ENCODE peak calls at places on chromosome 20, in nine cellular contexts. N is hepatocyte, T is GM12878, U is PC-9, K is GM23248, L is GM23338, P is astrocyte, B is mammary epithelial cell, V is DND-41. I is an unnamed sample.

GRCh38 chr20:11850901-11851300 is 66.8 kb upstream of the BTBD3 start:
- DNase-seq in L (no peak), V (no peak), N (no peak), T (no peak), U (no peak), K (peak), P (peak), B (peak), I (no peak)

GRCh38 chr20:54510546-54511129 is 35.2 kb downstream of the DOK5 start:
- DNase-seq in L (peak), K (no peak), P (peak), V (no peak), N (no peak), B (no peak), T (no peak), U (no peak), I (peak)

GRCh38 chr20:58023781-58024180 is 204.7 kb downstream of the ANKRD60 start:
- DNase-seq in U (no peak), L (no peak), N (no peak), T (no peak), P (no peak), V (no peak), K (no peak), B (no peak), I (no peak)

GRCh38 chr20:1319051-1319450 is 9.9 kb downstream of the SDCBP2 start:
- DNase-seq in K (no peak), B (no peak), L (no peak), N (no peak), P (no peak), V (no peak), T (no peak), U (no peak), I (no peak)

GRCh38 chr20:57860576-57860975 is 150.8 kb upstream of the PMEPA1 start:
- DNase-seq in P (no peak), L (no peak), V (no peak), T (no peak), B (no peak), U (no peak), K (no peak), N (no peak), I (no peak)

GRCh38 chr20:47379433-47380150 is 23.1 kb upstream of the ZMYND8 start:
- DNase-seq in T (no peak), U (no peak), L (no peak), K (peak), P (peak), V (no peak), N (peak), B (no peak), I (no peak)

GRCh38 chr20:52047811-52048302 is 143.7 kb downstream of the ZFP64 start:
- DNase-seq in T (no peak), U (no peak), P (peak), V (no peak), K (no peak), L (peak), B (peak), N (no peak), I (peak)

GRCh38 chr20:43191946-43192847 is 2.5 kb upstream of the PTPRT start:
- DNase-seq in B (no peak), T (no peak), U (no peak), P (no peak), K (peak), V (peak), L (peak), N (peak), I (peak)

GRCh38 chr20:46230811-46231282 is 77.5 kb downstream of the CDH22 start:
- DNase-seq in K (peak), T (no peak), U (no peak), N (peak), P (peak), L (peak), V (peak), B (peak), I (peak)

GRCh38 chr20:25147716-25148115 is 47.8 kb upstream of the ENTPD6 start:
- DNase-seq in U (no peak), V (no peak), P (no peak), N (no peak), B (no peak), T (no peak), L (peak), K (no peak), I (no peak)

GRCh38 chr20:25149986-25150385 is 45.5 kb upstream of the ENTPD6 start:
- DNase-seq in P (no peak), K (no peak), V (no peak), B (no peak), L (no peak), T (no peak), N (no peak), U (no peak), I (peak)

GRCh38 chr20:25146976-25147375 is 48.5 kb upstream of the ENTPD6 start:
- DNase-seq in L (no peak), K (no peak), U (no peak), P (no peak), T (no peak), B (no peak), N (no peak), V (no peak), I (no peak)

GRCh38 chr20:25148181-25148981 is 47.1 kb upstream of the ENTPD6 start:
- DNase-seq in U (no peak), L (peak), K (peak), V (no peak), B (no peak), T (no peak), N (no peak), P (peak), I (peak)

GRCh38 chr20:25148982-25149846 is 46.3 kb upstream of the ENTPD6 start:
- DNase-seq in N (no peak), U (no peak), P (no peak), B (no peak), V (no peak), T (no peak), K (peak), L (no peak), I (no peak)
- TF ChIP-seq EZH2 in N (no peak), U (no peak), P (no peak), B (no peak), V (no peak), T (no peak), K (no peak), L (no peak), I (no peak)

DNA sequence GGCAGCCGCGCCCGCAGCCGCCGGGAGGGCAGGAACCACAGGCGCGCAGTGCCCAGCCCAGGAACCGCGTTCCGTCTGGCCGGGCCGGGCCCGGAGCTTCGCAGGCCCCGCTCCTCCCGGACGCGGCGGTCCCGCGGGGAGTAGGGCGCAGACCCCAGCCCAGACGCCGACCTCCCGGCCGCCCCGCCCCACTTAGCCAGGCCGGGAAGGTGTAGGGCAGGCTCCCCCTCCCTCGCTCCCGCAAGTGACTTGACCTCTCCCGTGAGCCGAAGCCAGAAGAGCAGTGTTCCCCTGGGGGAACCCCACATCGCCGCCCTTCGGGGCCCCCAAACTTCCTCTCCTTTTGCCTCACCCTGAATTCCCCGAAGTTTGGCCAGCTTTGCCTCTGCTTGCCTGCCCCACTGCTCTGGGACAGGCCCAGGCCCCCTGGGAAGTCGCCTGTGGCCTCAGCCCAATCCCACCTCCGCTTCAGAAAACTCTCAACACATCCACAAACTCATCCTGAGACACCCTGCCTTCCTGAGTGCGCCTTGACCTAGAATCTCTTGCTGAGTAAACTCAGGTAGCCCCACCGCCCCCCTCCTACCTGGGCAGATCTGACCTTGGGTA is 490 bp upstream of the NOL4L start:
- DNase-seq in T (peak), B (no peak), P (no peak), V (no peak), U (no peak), K (peak), N (no peak), L (peak), I (peak)
- TF ChIP-seq EZH2 in T (no peak), B (no peak), P (peak), V (peak), U (no peak), K (peak), N (peak), L (peak), I (peak)

GRCh38 chr20:18052856-18053255 is 4.9 kb downstream of the OVOL2 start:
- DNase-seq in U (peak), L (no peak), N (no peak), T (no peak), V (no peak), P (no peak), K (no peak), B (peak), I (no peak)

GRCh38 chr20:18057994-18058349 is 256 bp upstream of the OVOL2 start:
- DNase-seq in V (no peak), P (no peak), K (no peak), T (no peak), L (no peak), B (no peak), N (no peak), U (no peak), I (peak)

GRCh38 chr20:18057106-18057993 is at the start of gene OVOL2:
- DNase-seq in K (peak), L (peak), T (no peak), P (no peak), B (peak), V (no peak), U (peak), N (peak), I (peak)

GRCh38 chr20:18056174-18057105 is 1.3 kb downstream of the OVOL2 start:
- DNase-seq in B (peak), V (no peak), T (no peak), K (peak), L (peak), N (peak), U (no peak), P (no peak), I (peak)

DNA sequence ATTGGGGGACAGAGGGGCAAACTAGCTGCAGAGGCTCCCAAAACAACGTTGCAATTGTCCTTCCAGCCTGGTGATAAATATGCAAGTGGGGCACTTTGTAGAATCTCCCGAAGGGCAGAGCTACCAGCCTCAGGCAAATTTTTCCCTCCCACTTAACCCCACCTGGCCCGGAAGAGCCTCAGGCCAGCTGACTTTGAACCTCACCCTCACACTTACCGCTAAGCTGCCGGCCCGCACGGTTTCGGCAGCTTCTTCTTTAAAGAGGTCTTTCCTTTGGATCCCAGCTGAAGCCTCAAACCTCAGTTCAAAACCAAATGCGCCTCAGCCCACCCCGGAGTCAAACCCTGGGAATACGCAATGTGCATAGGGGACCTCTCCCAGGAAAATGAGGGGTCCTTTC is 2.5 kb downstream of the OVOL2 start:
- DNase-seq in N (no peak), V (no peak), U (no peak), B (no peak), L (peak), T (no peak), P (no peak), K (no peak), I (no peak)
- TF ChIP-seq EZH2 in N (no peak), V (no peak), U (no peak), B (no peak), L (no peak), T (no peak), P (no peak), K (no peak), I (peak)

GRCh38 chr20:25860531-25861150 is 164.0 kb upstream of the ZNF337 start:
- DNase-seq in L (no peak), B (no peak), P (no peak), U (no peak), N (no peak), K (no peak), V (no peak), T (no peak), I (no peak)

GRCh38 chr20:25858495-25859425 is 162.1 kb upstream of the ZNF337 start:
- DNase-seq in B (no peak), T (no peak), V (no peak), L (no peak), P (no peak), U (no peak), K (no peak), N (no peak), I (no peak)

GRCh38 chr20:25863536-25864325 is 167.1 kb upstream of the ZNF337 start:
- DNase-seq in T (no peak), P (no peak), N (no peak), U (peak), L (peak), V (no peak), K (peak), B (no peak), I (peak)

GRCh38 chr20:25856256-25856884 is 159.7 kb upstream of the ZNF337 start:
- DNase-seq in N (no peak), B (no peak), U (no peak), L (no peak), K (no peak), T (no peak), P (no peak), V (no peak), I (no peak)

DNA sequence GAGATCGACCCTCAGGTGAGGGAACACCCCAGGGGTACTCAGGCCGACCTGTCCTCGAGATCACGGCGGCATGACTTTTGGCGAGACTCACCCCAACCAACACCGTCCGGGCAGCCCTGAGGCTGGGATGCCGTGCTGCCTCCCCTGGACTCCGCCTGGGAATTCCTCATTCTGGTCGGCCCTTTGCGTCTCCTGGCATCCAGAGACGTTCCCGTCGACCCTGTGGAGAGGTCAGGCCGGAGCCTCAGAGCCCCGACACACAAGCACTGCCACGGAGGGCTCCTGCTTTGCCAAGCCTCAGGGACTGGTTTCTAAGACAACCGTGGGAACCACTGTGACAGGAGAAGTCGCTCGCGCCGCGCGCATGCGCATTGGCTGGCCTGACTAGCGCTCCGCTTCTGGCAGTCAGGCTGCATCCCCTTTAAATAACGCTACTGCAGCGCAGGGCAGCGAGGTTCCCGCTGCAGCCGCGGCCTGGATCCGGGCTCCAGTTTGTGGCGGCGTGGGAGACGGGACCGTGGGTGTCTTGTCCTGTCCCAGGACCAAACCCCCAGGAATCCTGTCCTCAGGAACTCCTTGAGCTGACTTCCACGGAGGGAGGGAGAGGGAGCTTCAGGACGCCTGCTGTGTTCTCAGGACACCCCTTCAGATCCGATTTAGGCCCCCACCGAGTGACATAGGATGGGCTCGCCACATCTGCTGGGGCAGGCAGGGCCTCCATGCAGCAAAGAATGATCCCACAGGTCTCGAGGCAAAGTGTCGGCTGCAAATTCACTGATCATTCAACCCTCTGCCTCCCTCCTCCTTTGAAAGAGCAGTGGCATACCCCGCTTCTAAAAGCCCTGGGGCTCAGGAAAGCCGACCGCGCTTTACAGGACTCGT is 163.2 kb upstream of the ZNF337 start:
- DNase-seq in U (no peak), T (no peak), L (peak), V (peak), N (peak), B (peak), P (no peak), K (peak), I (peak)
- TF ChIP-seq EZH2 in U (no peak), T (no peak), L (no peak), V (no peak), N (no peak), B (no peak), P (peak), K (no peak), I (peak)

DNA sequence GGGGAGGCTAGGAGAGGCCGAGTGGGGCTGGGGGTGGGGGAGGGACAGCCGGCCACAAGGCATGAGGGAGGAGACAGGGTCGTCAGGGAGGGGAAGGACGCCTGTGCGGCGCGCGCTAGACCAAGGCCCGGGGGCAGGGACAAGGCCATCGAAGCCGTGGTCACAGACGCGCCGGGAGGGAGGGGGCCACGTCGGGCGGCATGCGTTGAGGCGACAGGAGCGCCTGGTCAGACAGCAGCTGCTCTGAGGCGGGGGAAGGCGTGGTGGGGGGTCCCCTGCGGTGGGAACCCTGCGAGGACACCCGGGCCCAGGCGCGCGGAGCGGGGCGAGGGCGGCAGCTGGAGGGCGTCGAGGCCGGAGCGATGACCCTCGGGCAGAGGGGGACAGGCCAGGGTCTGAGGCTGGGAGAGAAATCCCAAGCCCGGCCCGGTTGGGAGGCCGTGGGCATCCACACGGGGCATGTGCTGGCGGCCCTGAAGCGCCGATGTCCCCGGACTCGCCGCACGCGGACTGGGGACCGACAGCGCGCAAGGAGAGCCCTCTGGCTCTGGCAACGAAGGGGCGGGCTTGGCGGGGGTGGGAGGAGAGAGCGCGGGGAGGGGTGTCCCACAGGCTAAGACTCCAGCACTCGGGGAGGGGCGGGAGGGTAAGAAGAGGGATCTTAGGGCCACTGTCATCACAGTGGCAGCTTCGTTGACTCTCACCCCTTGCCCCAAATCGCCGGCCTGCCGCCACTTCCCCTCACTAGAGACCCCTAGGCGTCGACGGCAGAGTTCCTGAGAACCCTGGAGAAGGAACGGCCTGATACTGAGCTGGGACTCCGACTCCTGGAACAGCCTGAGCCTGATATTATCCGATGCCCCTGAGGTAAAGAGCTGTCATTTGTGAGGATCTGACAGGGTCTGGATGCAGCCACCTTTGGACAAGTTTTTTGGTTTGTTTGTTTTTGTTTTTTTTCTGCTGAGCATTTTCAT is 5.0 kb downstream of the TMEM239 start:
- DNase-seq in U (no peak), L (peak), T (no peak), P (no peak), K (no peak), V (peak), B (no peak), N (no peak), I (peak)
- TF ChIP-seq EZH2 in U (no peak), L (peak), T (no peak), P (peak), K (peak), V (no peak), B (peak), N (peak), I (peak)

DNA sequence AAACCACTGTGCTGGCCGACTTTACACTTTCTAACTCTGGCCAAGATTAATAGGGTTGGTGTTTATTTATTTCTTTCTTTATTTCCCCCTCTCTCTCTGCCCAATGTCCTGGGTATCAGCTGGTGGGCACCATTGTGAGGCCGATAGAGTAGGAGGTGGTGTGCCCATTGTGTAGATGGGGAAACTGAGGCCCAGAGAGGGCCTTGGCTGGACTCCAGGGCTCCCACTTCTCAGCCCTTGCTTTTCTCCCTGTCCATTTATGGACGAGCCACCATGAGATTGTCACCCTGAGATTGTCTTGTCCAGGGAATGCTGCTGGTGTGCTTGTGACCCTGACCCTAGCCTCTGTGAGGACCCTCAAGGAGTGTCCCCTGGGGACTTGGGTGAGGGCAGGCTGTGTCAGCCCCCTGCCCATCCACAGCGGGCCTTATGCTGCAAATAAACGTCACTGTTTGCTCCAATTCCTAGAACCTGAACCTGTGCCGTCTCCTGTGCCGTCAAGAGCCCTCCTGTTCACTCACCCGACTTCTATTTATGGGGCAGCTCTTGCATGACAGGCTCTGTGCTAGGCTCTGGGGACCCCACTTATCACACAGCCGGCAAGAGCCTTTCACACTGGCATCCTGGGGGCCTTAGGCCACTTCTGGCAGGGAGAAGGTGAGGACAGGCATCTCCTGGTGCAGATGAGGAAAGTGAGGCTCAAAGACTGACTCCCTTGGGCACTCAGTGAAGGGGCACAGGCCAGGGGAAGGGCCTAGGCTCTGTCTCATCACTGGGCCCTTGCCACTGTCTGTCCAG is 24.8 kb downstream of the SUN5 start:
- DNase-seq in T (no peak), P (no peak), K (no peak), B (no peak), L (no peak), N (no peak), U (no peak), V (no peak), I (no peak)
- TF ChIP-seq EZH2 in T (no peak), P (no peak), K (no peak), B (no peak), L (no peak), N (no peak), U (no peak), V (no peak), I (no peak)

I was measured in neural progenitor cell.